ENCODE peak calls at places on chromosomes 5 and 9, in six cellular contexts. L, D, S, I, U and G are unnamed samples.

GRCh38 chr5:56561-57290 is 35.2 kb upstream of the PLEKHG4B start:
- DNase-seq in L (no peak), D (no peak), S (no peak), I (no peak), U (peak), G (peak)

GRCh38 chr5:174532453-174533126 is 191.8 kb upstream of the MSX2 start:
- DNase-seq in L (peak), D (no peak), S (peak), I (peak), U (peak), G (peak)

GRCh38 chr5:176793343-176793699 is 17.0 kb upstream of the UNC5A start:
- DNase-seq in L (no peak), D (no peak), S (no peak), I (no peak), U (peak), G (no peak)

GRCh38 chr5:16656561-16657191 is 39.9 kb upstream of the RETREG1 start:
- DNase-seq in L (no peak), D (no peak), S (peak), I (no peak), U (no peak), G (no peak)

GRCh38 chr9:137095664-137096517 is 9.1 kb downstream of the MAN1B1 start:
- DNase-seq in L (no peak), D (peak), S (no peak), I (no peak), U (peak), G (peak)

GRCh38 chr5:54655266-54655665 is 137.7 kb downstream of the SNX18 start:
- DNase-seq in L (no peak), D (no peak), S (no peak), I (no peak), U (no peak), G (no peak)

GRCh38 chr9:22622823-22623222 is 176.2 kb downstream of the DMRTA1 start:
- DNase-seq in L (no peak), D (no peak), S (no peak), I (no peak), U (no peak), G (no peak)

GRCh38 chr5:37837101-37838032 is 2.5 kb downstream of the GDNF start:
- DNase-seq in L (no peak), D (no peak), S (peak), I (peak), U (peak), G (peak)

GRCh38 chr5:146284016-146284415 is 54.6 kb upstream of the POU4F3 start:
- DNase-seq in L (no peak), D (no peak), S (no peak), I (no peak), U (no peak), G (no peak)

GRCh38 chr9:78462616-78463015 is 165.7 kb downstream of the PSAT1 start:
- DNase-seq in L (no peak), D (no peak), S (no peak), I (no peak), U (no peak), G (no peak)

GRCh38 chr5:28766565-28767158 is 1728.3 kb upstream of the CDH9 start:
- DNase-seq in L (peak), D (no peak), S (peak), I (peak), U (peak), G (peak)

GRCh38 chr9:70408393-70409040 is 5.9 kb downstream of the KLF9 start:
- DNase-seq in L (no peak), D (no peak), S (no peak), I (no peak), U (no peak), G (no peak)

GRCh38 chr5:149156435-149157083 is 15.3 kb downstream of the ABLIM3 start:
- DNase-seq in L (no peak), D (no peak), S (no peak), I (no peak), U (no peak), G (no peak)

GRCh38 chr9:112896131-112896530 is 5.5 kb upstream of the SLC46A2 start:
- DNase-seq in L (no peak), D (peak), S (no peak), I (no peak), U (no peak), G (no peak)

GRCh38 chr5:54282876-54283275 is 27.5 kb downstream of the ARL15 start:
- DNase-seq in L (no peak), D (no peak), S (no peak), I (no peak), U (no peak), G (no peak)

GRCh38 chr5:33339413-33339812 is 101.4 kb upstream of the TARS1 start:
- DNase-seq in L (no peak), D (no peak), S (no peak), I (no peak), U (no peak), G (no peak)

GRCh38 chr5:92909545-92909962 is 671.5 kb downstream of the NR2F1-AS1 start:
- DNase-seq in L (peak), D (no peak), S (peak), I (no peak), U (no peak), G (peak)

GRCh38 chr9:71592400-71592799 is 175.9 kb downstream of the CEMIP2 start:
- DNase-seq in L (no peak), D (no peak), S (no peak), I (no peak), U (no peak), G (no peak)

GRCh38 chr9:36679710-36680109 is 107.0 kb downstream of the MELK start:
- DNase-seq in L (no peak), D (no peak), S (no peak), I (no peak), U (no peak), G (no peak)

GRCh38 chr9:133959171-133959570 is 33.0 kb downstream of the VAV2 start:
- DNase-seq in L (no peak), D (no peak), S (no peak), I (no peak), U (no peak), G (no peak)

GRCh38 chr9:93899609-93900435 is 55.3 kb downstream of the BARX1 start:
- DNase-seq in L (no peak), D (no peak), S (no peak), I (no peak), U (no peak), G (no peak)

GRCh38 chr5:79255786-79256557 is 20.0 kb downstream of the JMY start:
- DNase-seq in L (peak), D (no peak), S (peak), I (peak), U (peak), G (no peak)

GRCh38 chr9:33170464-33171156 is 3.5 kb upstream of the B4GALT1 start:
- DNase-seq in L (no peak), D (no peak), S (no peak), I (no peak), U (no peak), G (peak)

GRCh38 chr9:89872426-89872912 is 267.7 kb downstream of the GADD45G start:
- DNase-seq in L (no peak), D (no peak), S (no peak), I (no peak), U (no peak), G (no peak)

GRCh38 chr9:134366223-134367031 is 40.2 kb downstream of the RXRA start:
- DNase-seq in L (no peak), D (no peak), S (peak), I (peak), U (no peak), G (peak)

GRCh38 chr5:33969572-33970452 is 14.7 kb downstream of the SLC45A2 start:
- DNase-seq in L (peak), D (peak), S (peak), I (peak), U (no peak), G (peak)

GRCh38 chr5:91022518-91022917 is 360.6 kb downstream of the ARRDC3 start:
- DNase-seq in L (no peak), D (no peak), S (no peak), I (no peak), U (no peak), G (no peak)

GRCh38 chr9:33132249-33132772 is 34.8 kb downstream of the B4GALT1 start:
- DNase-seq in L (no peak), D (no peak), S (peak), I (peak), U (no peak), G (no peak)

GRCh38 chr9:137989156-137989555 is 111.6 kb downstream of the CACNA1B start:
- DNase-seq in L (no peak), D (no peak), S (no peak), I (no peak), U (no peak), G (no peak)

GRCh38 chr5:1544294-1545010 is 20.7 kb upstream of the LPCAT1 start:
- DNase-seq in L (no peak), D (no peak), S (no peak), I (no peak), U (no peak), G (no peak)

GRCh38 chr9:113978954-113979712 is 99.0 kb downstream of the AMBP start:
- DNase-seq in L (no peak), D (no peak), S (no peak), I (no peak), U (no peak), G (no peak)

GRCh38 chr5:78718185-78718584 is 69.6 kb upstream of the LHFPL2 start:
- DNase-seq in L (no peak), D (no peak), S (no peak), I (no peak), U (no peak), G (no peak)

GRCh38 chr9:110427497-110428104 is 89.9 kb upstream of the TXNDC8 start:
- DNase-seq in L (peak), D (no peak), S (peak), I (peak), U (peak), G (peak)

GRCh38 chr9:6106576-6107339 is 91.3 kb upstream of the RANBP6 start:
- DNase-seq in L (peak), D (peak), S (peak), I (peak), U (peak), G (peak)

GRCh38 chr5:76426391-76426802 is 23.3 kb downstream of the IQGAP2 start:
- DNase-seq in L (no peak), D (no peak), S (peak), I (no peak), U (no peak), G (no peak)

GRCh38 chr9:95127249-95128176 is 190.0 kb downstream of the FANCC start:
- DNase-seq in L (peak), D (no peak), S (peak), I (peak), U (peak), G (peak)

GRCh38 chr9:69919461-69920061 is 98.9 kb downstream of the CFAP95 start:
- DNase-seq in L (peak), D (no peak), S (peak), I (peak), U (peak), G (peak)

GRCh38 chr9:107119294-107119693 is 163.8 kb upstream of the RAD23B start:
- DNase-seq in L (no peak), D (no peak), S (no peak), I (no peak), U (no peak), G (no peak)

GRCh38 chr9:136629879-136630661 is 32.6 kb upstream of the EGFL7 start:
- DNase-seq in L (peak), D (no peak), S (peak), I (no peak), U (peak), G (peak)

GRCh38 chr9:98083566-98084135 is 27.1 kb downstream of the NANS start:
- DNase-seq in L (no peak), D (no peak), S (no peak), I (no peak), U (no peak), G (no peak)
- TF ChIP-seq CTCF in L (no peak), D (no peak), S (no peak), I (no peak), U (no peak), G (no peak)

GRCh38 chr9:126347093-126347492 is 20.5 kb downstream of the MVB12B start:
- DNase-seq in L (no peak), D (no peak), S (no peak), I (no peak), U (no peak), G (peak)

GRCh38 chr9:126343271-126343700 is 16.7 kb downstream of the MVB12B start:
- DNase-seq in L (peak), D (no peak), S (no peak), I (no peak), U (no peak), G (no peak)

GRCh38 chr9:126347911-126348760 is 21.5 kb downstream of the MVB12B start:
- DNase-seq in L (no peak), D (no peak), S (no peak), I (no peak), U (no peak), G (no peak)

GRCh38 chr9:126346031-126346430 is 19.4 kb downstream of the MVB12B start:
- DNase-seq in L (no peak), D (no peak), S (no peak), I (no peak), U (no peak), G (no peak)

GRCh38 chr9:126348911-126349550 is 22.4 kb downstream of the MVB12B start:
- DNase-seq in L (no peak), D (no peak), S (no peak), I (no peak), U (no peak), G (no peak)
- TF ChIP-seq POLR2A in L (no peak), D (no peak), S (no peak), I (no peak), U (no peak), G (no peak)

DNA sequence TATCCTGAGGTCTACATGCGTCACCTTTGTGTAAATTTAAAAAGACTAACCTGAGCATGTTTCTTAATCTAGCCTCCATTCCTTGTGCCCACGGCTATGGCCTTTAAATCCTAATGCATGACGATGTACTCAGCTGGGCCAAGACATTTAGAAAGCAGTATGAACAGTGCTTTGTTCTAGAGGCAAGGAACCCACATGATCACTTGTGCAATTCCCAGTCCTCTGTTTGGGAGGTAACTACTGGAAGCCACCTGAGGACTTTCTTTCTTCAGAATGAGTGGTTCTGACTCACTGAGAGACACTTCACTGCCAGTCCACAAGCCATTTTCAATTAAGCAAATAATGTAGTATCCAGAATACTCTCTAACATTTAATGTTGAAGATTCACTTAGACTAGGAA is 181.3 kb downstream of the RAB3C start:
- DNase-seq in L (no peak), D (no peak), S (no peak), I (no peak), U (no peak), G (no peak)
- TF ChIP-seq MYC in L (no peak), D (no peak), S (no peak), I (no peak), U (no peak), G (no peak)

GRCh38 chr9:127211983-127212382 is 52.6 kb upstream of the GARNL3 start:
- DNase-seq in L (no peak), D (no peak), S (no peak), I (no peak), U (no peak), G (no peak)

GRCh38 chr9:127209220-127209619 is 55.4 kb upstream of the GARNL3 start:
- DNase-seq in L (no peak), D (no peak), S (no peak), I (no peak), U (peak), G (no peak)

GRCh38 chr9:127210851-127211730 is 53.5 kb upstream of the GARNL3 start:
- DNase-seq in L (no peak), D (no peak), S (no peak), I (no peak), U (no peak), G (no peak)

GRCh38 chr9:127208416-127208815 is 56.2 kb upstream of the GARNL3 start:
- DNase-seq in L (no peak), D (no peak), S (no peak), I (no peak), U (no peak), G (no peak)

DNA sequence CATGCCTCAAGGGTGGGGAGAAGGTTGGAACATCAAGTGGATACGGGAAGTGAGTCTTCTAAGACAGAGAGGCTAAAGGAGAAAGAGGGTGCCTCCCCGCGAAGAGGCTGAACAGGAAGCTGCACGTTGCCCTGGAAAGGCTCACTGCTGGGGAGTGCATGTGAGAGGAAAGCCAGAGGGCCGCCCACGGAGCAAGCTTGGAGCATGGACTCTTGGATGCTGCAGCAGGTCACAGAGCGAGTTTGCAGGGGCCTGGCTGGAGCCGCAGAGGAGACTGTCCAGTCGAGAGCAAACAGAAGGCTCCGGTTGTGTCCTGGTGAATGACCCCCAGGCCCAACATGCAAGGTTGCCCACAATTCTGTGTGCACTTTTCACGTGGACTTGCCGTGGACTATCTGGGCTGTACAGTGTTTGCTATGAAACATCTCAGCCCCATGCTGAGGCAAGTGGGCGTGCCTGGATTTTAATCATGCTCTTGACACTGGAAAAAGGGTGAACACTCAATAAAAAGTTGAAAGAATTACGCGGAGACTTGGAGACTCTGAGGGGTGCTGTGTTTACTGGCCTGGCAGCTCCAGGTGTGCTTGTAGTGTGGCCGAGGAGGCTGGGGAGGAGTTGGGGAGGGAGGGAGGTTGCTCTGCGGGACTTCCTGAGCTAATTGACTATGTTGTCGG is 54.5 kb upstream of the GARNL3 start:
- DNase-seq in L (no peak), D (no peak), S (no peak), I (no peak), U (no peak), G (no peak)
- TF ChIP-seq CTCF in L (no peak), D (no peak), S (no peak), I (no peak), U (no peak), G (no peak)

DNA sequence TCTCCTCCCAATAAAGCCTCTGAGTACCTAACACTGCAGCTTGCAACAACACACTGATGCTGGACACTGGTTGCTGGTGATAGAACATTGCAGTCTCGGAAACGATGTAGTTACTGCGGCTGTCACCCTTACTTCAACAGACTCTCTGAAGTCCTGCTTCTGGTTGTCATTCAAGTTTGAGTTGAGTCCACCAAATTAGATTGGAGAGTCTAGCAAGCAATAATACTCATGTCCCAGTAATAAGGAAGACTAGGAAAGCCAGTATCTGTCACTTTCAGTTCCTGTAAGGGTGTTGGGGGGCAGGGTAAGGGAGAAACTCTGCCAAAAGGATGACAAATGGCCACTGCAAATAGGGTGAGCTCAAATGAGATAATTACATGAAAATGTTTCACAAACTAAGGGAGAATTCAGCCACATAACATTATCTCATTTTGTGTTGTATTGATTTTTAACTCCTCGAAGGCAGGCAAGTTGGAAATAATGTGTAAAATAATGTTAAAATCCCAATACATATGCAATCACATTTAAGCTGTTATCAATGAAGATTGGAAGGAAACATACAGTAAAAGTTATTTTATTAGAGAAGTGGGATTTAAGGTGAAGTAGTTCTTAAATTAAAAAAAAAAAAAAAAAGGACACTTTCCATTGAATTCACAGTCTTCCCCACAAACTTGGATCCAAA is 849 bp upstream of the IFT74 start:
- DNase-seq in L (no peak), D (no peak), S (no peak), I (no peak), U (no peak), G (peak)
- TF ChIP-seq POLR2A in L (no peak), D (no peak), S (no peak), I (no peak), U (no peak), G (no peak)

DNA sequence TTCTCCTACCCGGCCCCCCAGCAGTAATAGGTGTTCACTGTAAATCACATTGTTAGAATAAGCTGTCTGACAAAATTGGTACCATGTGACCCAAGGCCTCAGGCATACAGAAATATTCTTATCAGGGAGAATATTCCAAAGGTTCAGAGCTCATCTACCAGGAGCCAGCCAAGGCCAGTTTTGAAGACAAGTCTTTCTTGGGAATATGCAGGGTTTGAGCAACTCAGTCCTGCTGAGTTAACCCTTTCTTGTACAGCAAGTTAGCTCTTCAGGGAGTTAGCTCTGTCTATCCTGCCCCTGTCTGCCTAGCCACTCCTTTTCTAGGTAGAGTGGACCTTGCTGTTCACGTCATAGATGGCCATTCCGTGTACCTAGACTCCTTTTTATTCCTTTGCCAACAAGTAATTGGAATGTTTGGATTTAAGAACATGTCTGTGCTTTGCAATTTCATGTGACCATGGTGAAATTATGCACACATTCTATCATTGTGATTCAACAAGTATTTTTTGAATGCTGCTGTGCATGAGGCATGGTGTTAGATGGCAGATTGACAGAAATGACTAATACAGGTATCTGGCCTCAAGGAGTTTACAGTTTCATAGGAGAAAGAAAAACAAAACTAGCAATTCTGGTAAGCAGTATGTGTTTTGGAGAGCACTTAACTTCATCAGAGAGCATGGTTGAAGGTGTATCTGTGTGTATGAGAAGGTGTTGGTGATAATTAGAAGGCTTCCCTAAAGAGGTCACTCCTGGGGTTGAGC is 22.6 kb downstream of the TGFBR1 start:
- DNase-seq in L (no peak), D (no peak), S (no peak), I (no peak), U (no peak), G (no peak)
- TF ChIP-seq MYC in L (no peak), D (no peak), S (no peak), I (no peak), U (no peak), G (no peak)